ENCODE peak calls at places on chromosomes 4 and X, in six cellular contexts. One of them, this sample, is unnamed. For H3K4me1, the result is how much of the 10 kb centered on the place peaks cover.

GRCh38 chr4:5524451-5524850 is 183.9 kb downstream of the EVC2 start:
- DNase-seq in suprapubic skin: no peak
- DNase-seq in right atrium auricular region: no peak
- DNase-seq in H9: no peak
- DNase-seq in K562: no peak
- DNase-seq in mucosa of descending colon: no peak
- DNase-seq in this sample: peak

GRCh38 chr4:170386974-170387373 is 297.2 kb upstream of the AADAT start:
- DNase-seq in H9: no peak
- DNase-seq in mucosa of descending colon: no peak
- DNase-seq in suprapubic skin: no peak
- DNase-seq in right atrium auricular region: no peak
- DNase-seq in K562: no peak
- DNase-seq in this sample: peak

GRCh38 chrX:122579036-122579435 is 605.0 kb upstream of the GRIA3 start:
- DNase-seq in mucosa of descending colon: no peak
- DNase-seq in K562: no peak
- DNase-seq in H9: no peak
- DNase-seq in suprapubic skin: no peak
- DNase-seq in right atrium auricular region: no peak
- DNase-seq in this sample: no peak

GRCh38 chr4:113701156-113701555 is 60.4 kb downstream of the CAMK2D start:
- DNase-seq in K562: no peak
- DNase-seq in mucosa of descending colon: no peak
- DNase-seq in right atrium auricular region: no peak
- DNase-seq in H9: no peak
- DNase-seq in suprapubic skin: no peak
- DNase-seq in this sample: no peak

GRCh38 chrX:48697182-48697727 is 721 bp downstream of the SUV39H1 start:
- DNase-seq in K562: no peak
- DNase-seq in mucosa of descending colon: no peak
- DNase-seq in H9: no peak
- DNase-seq in right atrium auricular region: no peak
- DNase-seq in suprapubic skin: no peak
- DNase-seq in this sample: no peak

GRCh38 chrX:46325312-46325877 is 219.8 kb downstream of the ZNF674 start:
- DNase-seq in mucosa of descending colon: no peak
- DNase-seq in H9: peak
- DNase-seq in right atrium auricular region: no peak
- DNase-seq in K562: no peak
- DNase-seq in suprapubic skin: no peak
- DNase-seq in this sample: peak

GRCh38 chr4:5755679-5756078 is 44.7 kb downstream of the EVC start:
- DNase-seq in H9: no peak
- DNase-seq in suprapubic skin: no peak
- DNase-seq in right atrium auricular region: peak
- DNase-seq in mucosa of descending colon: no peak
- DNase-seq in K562: no peak
- DNase-seq in this sample: no peak

GRCh38 chrX:56783450-56783831 is 54.4 kb downstream of the NBDY start:
- DNase-seq in suprapubic skin: no peak
- DNase-seq in H9: peak
- DNase-seq in K562: no peak
- DNase-seq in right atrium auricular region: peak
- DNase-seq in mucosa of descending colon: peak
- DNase-seq in this sample: peak

GRCh38 chr4:16530688-16531635 is 304.7 kb upstream of the TAPT1 start:
- DNase-seq in H9: no peak
- DNase-seq in right atrium auricular region: no peak
- DNase-seq in mucosa of descending colon: no peak
- DNase-seq in K562: no peak
- DNase-seq in suprapubic skin: no peak
- DNase-seq in this sample: no peak

GRCh38 chrX:18893536-18893935 is 90.4 kb downstream of the PHKA2 start:
- DNase-seq in K562: no peak
- DNase-seq in mucosa of descending colon: no peak
- DNase-seq in H9: no peak
- DNase-seq in suprapubic skin: no peak
- DNase-seq in right atrium auricular region: no peak
- DNase-seq in this sample: no peak

GRCh38 chr4:41471126-41471665 is 66.8 kb upstream of the LIMCH1 start:
- DNase-seq in mucosa of descending colon: no peak
- DNase-seq in K562: no peak
- DNase-seq in right atrium auricular region: no peak
- DNase-seq in H9: no peak
- DNase-seq in suprapubic skin: no peak
- DNase-seq in this sample: no peak

GRCh38 chrX:24563291-24564010 is 83.7 kb downstream of the PCYT1B start:
- DNase-seq in mucosa of descending colon: no peak
- DNase-seq in suprapubic skin: no peak
- DNase-seq in right atrium auricular region: no peak
- DNase-seq in H9: no peak
- DNase-seq in K562: no peak
- DNase-seq in this sample: no peak

GRCh38 chrX:41265615-41266014 is 68.3 kb upstream of the DDX3X start:
- DNase-seq in suprapubic skin: no peak
- DNase-seq in mucosa of descending colon: no peak
- DNase-seq in H9: no peak
- DNase-seq in right atrium auricular region: peak
- DNase-seq in K562: no peak
- DNase-seq in this sample: no peak

GRCh38 chr4:81631958-81632439 is 160.3 kb upstream of the RASGEF1B start:
- DNase-seq in K562: no peak
- DNase-seq in mucosa of descending colon: no peak
- DNase-seq in suprapubic skin: no peak
- DNase-seq in H9: no peak
- DNase-seq in right atrium auricular region: no peak
- DNase-seq in this sample: peak

GRCh38 chr4:102533348-102533747 is 32.2 kb downstream of the NFKB1 start:
- DNase-seq in suprapubic skin: no peak
- DNase-seq in H9: no peak
- DNase-seq in mucosa of descending colon: no peak
- DNase-seq in right atrium auricular region: no peak
- DNase-seq in K562: no peak
- DNase-seq in this sample: no peak

GRCh38 chr4:164648849-164649212 is 105.1 kb upstream of the SMIM31 start:
- DNase-seq in H9: no peak
- DNase-seq in right atrium auricular region: no peak
- DNase-seq in suprapubic skin: no peak
- DNase-seq in K562: no peak
- DNase-seq in mucosa of descending colon: no peak
- DNase-seq in this sample: no peak

GRCh38 chr4:39502034-39502658 is 25.1 kb downstream of the UGDH start:
- DNase-seq in right atrium auricular region: no peak
- DNase-seq in H9: no peak
- DNase-seq in mucosa of descending colon: no peak
- DNase-seq in suprapubic skin: no peak
- DNase-seq in K562: no peak
- DNase-seq in this sample: peak

GRCh38 chr4:2964077-2964471 is 703 bp downstream of the GRK4 start:
- DNase-seq in H9: no peak
- DNase-seq in suprapubic skin: no peak
- DNase-seq in right atrium auricular region: no peak
- DNase-seq in mucosa of descending colon: no peak
- DNase-seq in K562: no peak
- DNase-seq in this sample: no peak

GRCh38 chr4:36322921-36323354 is 41.5 kb downstream of the DTHD1 start:
- DNase-seq in K562: no peak
- DNase-seq in right atrium auricular region: no peak
- DNase-seq in suprapubic skin: no peak
- DNase-seq in H9: no peak
- DNase-seq in mucosa of descending colon: no peak
- DNase-seq in this sample: no peak

GRCh38 chr4:121072836-121073362 is 564 bp upstream of the NDNF start:
- DNase-seq in H9: peak
- DNase-seq in mucosa of descending colon: no peak
- DNase-seq in suprapubic skin: peak
- DNase-seq in right atrium auricular region: no peak
- DNase-seq in K562: no peak
- DNase-seq in this sample: no peak

GRCh38 chrX:103538728-103539127 is 19.4 kb upstream of the RAB40A start:
- DNase-seq in mucosa of descending colon: no peak
- DNase-seq in H9: no peak
- DNase-seq in suprapubic skin: no peak
- DNase-seq in K562: no peak
- DNase-seq in right atrium auricular region: no peak
- DNase-seq in this sample: peak

GRCh38 chrX:1661048-1661921 is 46.4 kb downstream of the ASMT start:
- DNase-seq in K562: peak
- DNase-seq in H9: peak
- DNase-seq in mucosa of descending colon: peak
- DNase-seq in suprapubic skin: peak
- DNase-seq in right atrium auricular region: no peak
- DNase-seq in this sample: peak

GRCh38 chrX:48465336-48465933 is 4.6 kb downstream of the SLC38A5 start:
- DNase-seq in suprapubic skin: no peak
- DNase-seq in K562: no peak
- DNase-seq in mucosa of descending colon: no peak
- DNase-seq in H9: no peak
- DNase-seq in right atrium auricular region: no peak
- DNase-seq in this sample: peak

GRCh38 chrX:40176256-40176978 is 78.7 kb upstream of the BCOR start:
- DNase-seq in H9: peak
- DNase-seq in suprapubic skin: no peak
- DNase-seq in mucosa of descending colon: peak
- DNase-seq in K562: peak
- DNase-seq in right atrium auricular region: peak
- DNase-seq in this sample: no peak

GRCh38 chrX:42920752-42921151 is 142.8 kb upstream of the PPP1R2C start:
- DNase-seq in right atrium auricular region: no peak
- DNase-seq in H9: no peak
- DNase-seq in mucosa of descending colon: no peak
- DNase-seq in suprapubic skin: no peak
- DNase-seq in K562: no peak
- DNase-seq in this sample: peak

GRCh38 chr4:6965329-6965728 is 55.7 kb downstream of the TBC1D14 start:
- DNase-seq in mucosa of descending colon: no peak
- DNase-seq in suprapubic skin: no peak
- DNase-seq in right atrium auricular region: peak
- DNase-seq in K562: no peak
- DNase-seq in H9: no peak
- DNase-seq in this sample: no peak

GRCh38 chr4:6969826-6970800 is 60.5 kb downstream of the TBC1D14 start:
- DNase-seq in suprapubic skin: peak
- DNase-seq in K562: no peak
- DNase-seq in right atrium auricular region: peak
- DNase-seq in mucosa of descending colon: no peak
- DNase-seq in H9: no peak
- DNase-seq in this sample: no peak

GRCh38 chr4:6967846-6968340 is 58.3 kb downstream of the TBC1D14 start:
- DNase-seq in suprapubic skin: no peak
- DNase-seq in K562: no peak
- DNase-seq in mucosa of descending colon: no peak
- DNase-seq in right atrium auricular region: peak
- DNase-seq in H9: no peak
- DNase-seq in this sample: no peak

GRCh38 chr4:6971536-6972374 is 62.1 kb downstream of the TBC1D14 start:
- DNase-seq in H9: no peak
- DNase-seq in K562: no peak
- DNase-seq in mucosa of descending colon: no peak
- DNase-seq in right atrium auricular region: peak
- DNase-seq in suprapubic skin: peak
- DNase-seq in this sample: no peak

DNA sequence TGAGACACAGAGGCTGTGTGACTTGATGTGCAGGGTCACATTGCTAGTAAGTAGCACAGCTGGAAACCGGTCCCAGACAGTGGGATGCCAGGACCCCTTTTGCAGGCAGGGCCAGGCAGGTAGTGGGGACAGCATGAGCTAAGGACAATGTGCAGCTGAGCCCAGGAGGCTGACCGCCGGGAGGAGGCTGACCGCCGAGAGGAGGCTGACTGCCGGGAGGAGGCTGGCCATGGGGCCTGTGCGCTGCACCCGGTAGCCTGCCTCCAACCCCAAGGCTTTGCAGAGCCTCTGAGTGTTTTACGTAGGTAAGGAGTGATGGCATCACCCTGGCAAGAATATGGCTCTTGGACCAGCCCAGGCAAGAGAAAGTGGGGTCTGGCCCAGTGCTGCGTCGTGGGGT is 58.9 kb downstream of the TBC1D14 start:
- DNase-seq in suprapubic skin: no peak
- DNase-seq in H9: no peak
- DNase-seq in right atrium auricular region: peak
- DNase-seq in K562: no peak
- DNase-seq in mucosa of descending colon: no peak
- DNase-seq in this sample: no peak
- H3K4me1 ChIP-seq in suprapubic skin: under half
- H3K4me1 ChIP-seq in H9: under half
- H3K4me1 ChIP-seq in right atrium auricular region: under half
- H3K4me1 ChIP-seq in K562: under half
- H3K4me1 ChIP-seq in mucosa of descending colon: under half
- H3K4me1 ChIP-seq in this sample: under half

GRCh38 chr4:55018978-55019377 is 106.4 kb downstream of the KDR start:
- DNase-seq in suprapubic skin: no peak
- DNase-seq in K562: no peak
- DNase-seq in mucosa of descending colon: no peak
- DNase-seq in right atrium auricular region: no peak
- DNase-seq in H9: no peak
- DNase-seq in this sample: no peak
- H3K4me1 ChIP-seq in suprapubic skin: under half
- H3K4me1 ChIP-seq in K562: under half
- H3K4me1 ChIP-seq in mucosa of descending colon: under half
- H3K4me1 ChIP-seq in right atrium auricular region: under half
- H3K4me1 ChIP-seq in H9: under half
- H3K4me1 ChIP-seq in this sample: under half

GRCh38 chr4:8269535-8270417 is at the start of gene HTRA3:
- DNase-seq in K562: no peak
- DNase-seq in mucosa of descending colon: no peak
- DNase-seq in right atrium auricular region: peak
- DNase-seq in H9: peak
- DNase-seq in suprapubic skin: no peak
- DNase-seq in this sample: no peak
- H3K4me1 ChIP-seq in K562: under half
- H3K4me1 ChIP-seq in mucosa of descending colon: under half
- H3K4me1 ChIP-seq in right atrium auricular region: under half
- H3K4me1 ChIP-seq in H9: under half
- H3K4me1 ChIP-seq in suprapubic skin: under half
- H3K4me1 ChIP-seq in this sample: under half

DNA sequence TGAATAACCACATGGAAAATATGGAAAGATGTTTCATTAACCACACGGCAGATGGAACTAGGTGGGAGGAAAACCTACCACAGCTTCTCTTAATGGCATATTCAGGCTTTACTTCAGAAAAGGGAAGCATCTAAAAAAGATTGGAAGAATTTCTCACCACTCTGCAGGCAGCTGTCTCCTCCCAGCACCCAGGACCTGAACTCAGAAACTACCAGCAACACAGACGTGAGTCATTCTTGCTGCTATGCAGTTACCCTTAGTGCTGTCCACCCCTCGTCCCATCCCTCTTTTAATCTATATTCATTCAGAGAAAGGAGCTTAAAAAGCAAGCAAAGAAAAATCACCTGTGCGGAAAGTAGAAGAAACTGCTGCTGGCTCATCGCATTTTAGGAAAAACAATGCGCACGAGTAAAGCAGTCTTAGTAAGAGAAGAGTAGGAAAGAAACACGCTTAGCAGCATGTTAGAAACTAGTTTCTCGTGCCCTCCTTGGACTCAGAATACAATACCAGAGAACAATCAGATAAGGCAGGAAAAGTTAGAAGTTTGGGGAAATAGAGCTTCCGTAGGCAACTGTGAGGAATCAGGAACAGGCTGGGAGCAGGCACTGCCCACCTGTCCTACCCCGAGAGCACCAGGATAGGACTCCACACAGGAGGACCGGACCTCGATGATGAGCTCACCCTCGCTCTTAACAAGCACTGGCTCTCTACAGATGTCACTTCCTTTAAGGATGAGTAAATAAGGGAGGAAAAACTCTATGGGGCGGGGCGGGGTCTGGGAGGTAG is 48.1 kb upstream of the ENPP6 start:
- DNase-seq in right atrium auricular region: peak
- DNase-seq in H9: no peak
- DNase-seq in K562: peak
- DNase-seq in suprapubic skin: no peak
- DNase-seq in mucosa of descending colon: no peak
- DNase-seq in this sample: peak
- H3K4me1 ChIP-seq in right atrium auricular region: under half
- H3K4me1 ChIP-seq in H9: under half
- H3K4me1 ChIP-seq in K562: under half
- H3K4me1 ChIP-seq in suprapubic skin: under half
- H3K4me1 ChIP-seq in mucosa of descending colon: under half
- H3K4me1 ChIP-seq in this sample: under half